ENCODE peak calls at places on chromosomes 5 and 9, in five cellular contexts. X, D, U, R and O are unnamed samples.

GRCh38 chr9:134299883-134300282 is 26.4 kb upstream of the RXRA start:
- DNase-seq in X (peak; percentile 44), U (no peak), D (no peak), R (no peak), O (no peak)

GRCh38 chr5:139811076-139811607 is 15.5 kb downstream of the PSD2 start:
- DNase-seq in U (no peak), D (no peak), R (no peak), X (no peak), O (no peak)

GRCh38 chr9:69975681-69976080 is 68.0 kb upstream of the MAMDC2 start:
- DNase-seq in X (no peak), U (no peak), R (no peak), D (no peak), O (no peak)

GRCh38 chr9:76808636-76809035 is 44.4 kb downstream of the PCA3 start:
- DNase-seq in U (no peak), D (no peak), X (no peak), R (no peak), O (no peak)

GRCh38 chr5:117295941-117296340 is 721.3 kb upstream of the SEMA6A start:
- DNase-seq in X (no peak), R (no peak), D (no peak), U (no peak), O (no peak)

GRCh38 chr9:89179535-89179919 is 909 bp upstream of the SHC3 start:
- DNase-seq in R (no peak), D (no peak), X (no peak), U (no peak), O (no peak)

GRCh38 chr5:135491552-135492318 is 39.6 kb upstream of the TIFAB start:
- DNase-seq in R (no peak), U (no peak), X (peak; percentile 30), D (no peak), O (no peak)

GRCh38 chr9:137694962-137695875 is 76.4 kb downstream of the EHMT1 start:
- DNase-seq in D (no peak), U (peak; percentile 72), X (peak; percentile 68), R (no peak), O (peak; percentile 77)

GRCh38 chr5:139635606-139636206 is 12.4 kb upstream of the CXXC5 start:
- DNase-seq in D (no peak), R (no peak), U (no peak), X (peak; percentile 83), O (peak; percentile 43)

GRCh38 chr9:137389428-137389746 is 33.6 kb downstream of the EXD3 start:
- DNase-seq in D (no peak), U (no peak), R (no peak), X (no peak), O (no peak)

GRCh38 chr5:5403736-5404135 is 18.7 kb upstream of the ICE1 start:
- DNase-seq in R (no peak), D (no peak), U (no peak), X (no peak), O (no peak)

GRCh38 chr9:14221119-14221518 is 92.8 kb downstream of the NFIB start:
- DNase-seq in D (no peak), X (no peak), R (no peak), U (no peak), O (no peak)

GRCh38 chr9:110027624-110028023 is 180.3 kb downstream of the C9orf152 start:
- DNase-seq in X (no peak), D (no peak), U (no peak), R (no peak), O (no peak)

GRCh38 chr5:124948062-124948753 is 201.8 kb upstream of the ZNF608 start:
- DNase-seq in X (peak; percentile 32), U (no peak), D (no peak), R (no peak), O (no peak)

GRCh38 chr5:59039296-59040006 is 456.6 kb downstream of the RAB3C start:
- DNase-seq in X (peak; percentile 85), D (peak; percentile 87), U (peak; percentile 46), R (no peak), O (peak; percentile 56)

GRCh38 chr5:174910245-174910737 is 185.9 kb downstream of the MSX2 start:
- DNase-seq in R (peak; percentile 49), D (peak; percentile 4), X (peak; percentile 69), U (peak; percentile 81), O (peak; percentile 71)

GRCh38 chr5:93611510-93611899 is 28.5 kb downstream of the NR2F1 start:
- DNase-seq in D (no peak), X (no peak), U (no peak), R (no peak), O (no peak)

GRCh38 chr9:9920425-9920824 is 692.4 kb downstream of the PTPRD start:
- DNase-seq in D (no peak), R (no peak), U (no peak), X (no peak), O (no peak)

GRCh38 chr5:91651704-91652103 is 268.6 kb upstream of the ARRDC3 start:
- DNase-seq in X (no peak), R (no peak), D (no peak), U (no peak), O (no peak)

GRCh38 chr5:139689631-139690384 is 41.7 kb downstream of the CXXC5 start:
- DNase-seq in X (peak; percentile 74), D (no peak), R (no peak), U (no peak), O (no peak)

GRCh38 chr9:27726244-27727141 is 153.2 kb upstream of the C9orf72 start:
- DNase-seq in U (peak; percentile 71), X (peak; percentile 52), R (peak; percentile 44), D (no peak), O (no peak)

GRCh38 chr5:176365663-176366574 is 632 bp downstream of the ARL10 start:
- DNase-seq in D (no peak), U (peak; percentile 44), X (no peak), R (no peak), O (peak; percentile 70)

GRCh38 chr5:167440846-167441245 is 850.6 kb upstream of the WWC1 start:
- DNase-seq in R (no peak), X (no peak), U (no peak), D (no peak), O (no peak)

GRCh38 chr5:72228957-72229356 is 91.1 kb downstream of the MRPS27 start:
- DNase-seq in U (no peak), D (no peak), X (no peak), R (no peak), O (no peak)

GRCh38 chr9:101325053-101325452 is 59.8 kb downstream of the BAAT start:
- DNase-seq in U (no peak), R (no peak), X (no peak), D (no peak), O (no peak)

GRCh38 chr5:39093351-39093749 is 19.2 kb upstream of the RICTOR start:
- DNase-seq in U (no peak), R (no peak), X (no peak), D (no peak), O (no peak)

GRCh38 chr5:120139039-120139438 is 325.1 kb upstream of the PRR16 start:
- DNase-seq in X (no peak), D (no peak), R (no peak), U (no peak), O (no peak)

GRCh38 chr5:120134944-120135343 is 329.2 kb upstream of the PRR16 start:
- DNase-seq in D (no peak), U (no peak), X (no peak), R (no peak), O (no peak)

GRCh38 chr5:120137582-120137981 is 326.5 kb upstream of the PRR16 start:
- DNase-seq in D (no peak), X (no peak), R (no peak), U (no peak), O (no peak)

GRCh38 chr5:120140510-120140909 is 323.6 kb upstream of the PRR16 start:
- DNase-seq in U (no peak), D (no peak), X (no peak), R (no peak), O (no peak)
- H3K27ac ChIP-seq in U (no peak overlapping the region), D (no peak overlapping the region), X (no peak overlapping the region), R (no peak overlapping the region), O (no peak overlapping the region)

GRCh38 chr9:127917603-127918002 is 762 bp upstream of the ST6GALNAC4 start:
- DNase-seq in U (no peak), D (no peak), X (no peak), R (no peak), O (no peak)
- H3K27ac ChIP-seq in U (peak overlapping the region; percentile 80), D (peak overlapping the region; percentile 21), X (no peak overlapping the region), R (peak overlapping the region; percentile 96), O (peak overlapping the region; percentile 18)

GRCh38 chr9:115551396-115551795 is 433.4 kb upstream of the TNC start:
- DNase-seq in X (no peak), R (no peak), U (no peak), D (no peak), O (no peak)

GRCh38 chr9:115553082-115553481 is 435.1 kb upstream of the TNC start:
- DNase-seq in U (no peak), R (no peak), D (no peak), X (no peak), O (no peak)

GRCh38 chr9:115543511-115543910 is 425.6 kb upstream of the TNC start:
- DNase-seq in R (no peak), D (no peak), U (no peak), X (no peak), O (no peak)

GRCh38 chr9:115548826-115549225 is 430.9 kb upstream of the TNC start:
- DNase-seq in U (no peak), X (no peak), R (no peak), D (no peak), O (no peak)
- H3K27ac ChIP-seq in U (no peak overlapping the region), X (no peak overlapping the region), R (no peak overlapping the region), D (no peak overlapping the region), O (no peak overlapping the region)

GRCh38 chr9:127578627-127578951 is 33.5 kb upstream of the STXBP1 start:
- DNase-seq in X (no peak), U (no peak), R (no peak), D (no peak), O (no peak)
- H3K27ac ChIP-seq in X (peak overlapping the region; percentile 62), U (peak overlapping the region; percentile 82), R (peak overlapping the region; percentile 82), D (peak overlapping the region; percentile 47), O (peak overlapping the region; percentile 72)

GRCh38 chr9:95038666-95039065 is 278.8 kb downstream of the FANCC start:
- DNase-seq in D (no peak), X (no peak), R (no peak), U (no peak), O (no peak)

GRCh38 chr9:95037789-95038521 is 279.6 kb downstream of the FANCC start:
- DNase-seq in D (no peak), U (no peak), R (no peak), X (no peak), O (no peak)

GRCh38 chr9:95032580-95033298 is 284.8 kb downstream of the FANCC start:
- DNase-seq in U (no peak), D (no peak), X (no peak), R (no peak), O (no peak)

GRCh38 chr9:95036676-95037075 is 280.8 kb downstream of the FANCC start:
- DNase-seq in U (no peak), X (no peak), D (no peak), R (no peak), O (no peak)

GRCh38 chr9:95035846-95036245 is 281.7 kb downstream of the FANCC start:
- DNase-seq in R (no peak), X (no peak), D (no peak), U (no peak), O (no peak)
- H3K27ac ChIP-seq in R (no peak overlapping the region), X (no peak overlapping the region), D (no peak overlapping the region), U (no peak overlapping the region), O (no peak overlapping the region)

GRCh38 chr5:150143725-150144058 is 12.0 kb downstream of the PDGFRB start:
- DNase-seq in R (no peak), U (no peak), D (no peak), X (no peak), O (no peak)
- H3K27ac ChIP-seq in R (no peak overlapping the region), U (peak overlapping the region; percentile 61), D (no peak overlapping the region), X (peak overlapping the region; percentile 59), O (peak overlapping the region; percentile 71)

GRCh38 chr9:19799784-19800183 is 10.9 kb upstream of the SLC24A2 start:
- DNase-seq in X (no peak), U (no peak), D (no peak), R (no peak), O (no peak)
- H3K27ac ChIP-seq in X (no peak overlapping the region), U (no peak overlapping the region), D (no peak overlapping the region), R (no peak overlapping the region), O (no peak overlapping the region)